ENCODE peak calls at places on chromosomes 4 and X, in six cellular contexts. S is sigmoid colon; T is NB4; V is lung; K is CD8-positive, alpha-beta T cell; N is Peyer's patch. E is an unnamed sample.

GRCh38 chrX:111779582-111779981 is 96.4 kb upstream of the TRPC5OS start:
- DNase-seq in S (no peak), T (peak; percentile 59), V (no peak), K (no peak), N (no peak), E (no peak)

GRCh38 chr4:118388621-118389020 is 35.8 kb upstream of the PRSS12 start:
- DNase-seq in S (no peak), T (no peak), V (no peak), K (no peak), N (no peak), E (no peak)

GRCh38 chr4:30722916-30723270 is 2.7 kb downstream of the PCDH7 start:
- DNase-seq in S (no peak), T (no peak), V (no peak), K (no peak), N (no peak), E (no peak)

GRCh38 chr4:73721419-73721818 is 18.9 kb upstream of the CXCL8 start:
- DNase-seq in S (no peak), T (peak; percentile 66), V (no peak), K (no peak), N (no peak), E (no peak)

GRCh38 chr4:139607302-139608060 is 51.5 kb upstream of the SETD7 start:
- DNase-seq in S (no peak), T (no peak), V (no peak), K (no peak), N (no peak), E (no peak)

GRCh38 chrX:154541896-154542722 is 4.5 kb downstream of the G6PD start:
- DNase-seq in S (peak; percentile 88), T (peak; percentile 91), V (peak; percentile 79), K (peak; percentile 58), N (peak; percentile 34), E (no peak)

GRCh38 chrX:76643590-76643989 is 216.1 kb downstream of the MAGEE1 start:
- DNase-seq in S (no peak), T (no peak), V (no peak), K (no peak), N (no peak), E (no peak)

GRCh38 chrX:72131317-72132294 is at the start of gene RTL5:
- DNase-seq in S (peak; percentile 97), T (peak; percentile 75), V (peak; percentile 87), K (peak; percentile 70), N (peak; percentile 60), E (no peak)

GRCh38 chr4:110622841-110623709 is at the start of gene PITX2:
- DNase-seq in S (peak; percentile 70), T (no peak), V (peak; percentile 53), K (no peak), N (no peak), E (peak; percentile 86)

GRCh38 chr4:62126064-62126732 is 926.1 kb downstream of the ADGRL3 start:
- DNase-seq in S (no peak), T (no peak), V (no peak), K (no peak), N (no peak), E (no peak)

GRCh38 chr4:184118516-184118915 is 99.2 kb downstream of the ENPP6 start:
- DNase-seq in S (no peak), T (no peak), V (peak; percentile 21), K (no peak), N (no peak), E (no peak)

GRCh38 chrX:13716905-13717304 is 17.5 kb downstream of the TRAPPC2 start:
- DNase-seq in S (no peak), T (no peak), V (no peak), K (no peak), N (peak; percentile 54), E (no peak)

GRCh38 chrX:150405006-150405405 is 41.9 kb downstream of the MAMLD1 start:
- DNase-seq in S (no peak), T (no peak), V (no peak), K (no peak), N (no peak), E (no peak)

GRCh38 chr4:10053635-10054453 is 32.5 kb upstream of the SLC2A9 start:
- DNase-seq in S (no peak), T (no peak), V (no peak), K (peak; percentile 35), N (no peak), E (no peak)
- H3K4me3 ChIP-seq in S (no peak overlapping the region), T (no peak overlapping the region), V (no peak overlapping the region), K (no peak overlapping the region), N (no peak overlapping the region), E (no peak overlapping the region)

DNA sequence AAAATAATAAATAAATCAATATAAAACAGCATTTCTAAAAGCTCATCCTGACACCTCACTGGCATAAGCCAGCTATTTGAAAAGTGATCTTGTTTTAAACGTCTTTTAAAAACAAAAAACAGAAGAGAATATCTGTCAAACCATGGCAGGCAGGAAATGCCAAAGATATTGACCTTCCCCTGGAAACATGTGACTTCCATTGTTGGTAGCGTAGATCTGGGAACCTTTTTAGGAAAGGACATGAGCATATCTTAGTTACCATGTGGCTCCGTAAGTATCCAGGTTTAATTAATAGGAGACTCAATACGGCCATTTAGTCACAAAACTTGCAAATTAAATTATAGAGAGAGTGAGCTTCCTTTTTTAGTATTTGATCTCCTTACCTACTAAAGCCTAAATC is 83.0 kb upstream of the KLHL4 start:
- DNase-seq in S (no peak), T (no peak), V (no peak), K (no peak), N (no peak), E (no peak)
- TF ChIP-seq CTCF in S (no peak), T (no peak), V (no peak), K (no peak), N (no peak), E (no peak)

GRCh38 chr4:98262431-98262830 is 1.2 kb downstream of the RAP1GDS1 start:
- DNase-seq in S (no peak), T (peak; percentile 49), V (no peak), K (no peak), N (no peak), E (no peak)
- H3K4me3 ChIP-seq in S (peak overlapping the region; percentile 68), T (peak overlapping the region; percentile 85), V (no peak overlapping the region), K (peak overlapping the region; percentile 80), N (peak overlapping the region; percentile 84), E (peak overlapping the region; percentile 82)

DNA sequence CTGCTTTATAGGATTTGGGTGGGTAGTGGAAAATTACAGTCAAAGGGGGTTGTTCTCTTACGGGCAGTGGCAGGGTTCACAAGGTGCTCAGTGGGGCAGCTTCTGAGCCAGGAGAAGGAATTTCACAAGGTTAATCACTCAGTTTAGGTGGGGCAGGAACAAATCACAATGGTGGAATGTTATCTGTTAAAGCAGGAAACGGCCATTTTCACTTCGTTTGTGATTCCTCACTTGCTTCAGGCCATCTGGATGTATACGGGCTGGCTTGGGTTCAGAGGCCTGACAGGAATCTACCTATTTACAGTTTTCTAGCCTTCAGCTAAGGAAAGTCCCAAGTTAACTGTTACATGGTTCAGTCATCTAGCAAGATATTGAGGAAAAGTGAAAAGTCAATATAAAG is 1003.5 kb downstream of the STPG2 start:
- DNase-seq in S (no peak), T (no peak), V (no peak), K (no peak), N (no peak), E (no peak)
- TF ChIP-seq CTCF in S (no peak), T (no peak), V (no peak), K (no peak), N (no peak), E (no peak)

GRCh38 chrX:103758555-103758954 is 18.1 kb upstream of the PLP1 start:
- DNase-seq in S (no peak), T (no peak), V (no peak), K (no peak), N (no peak), E (no peak)
- H3K4me3 ChIP-seq in S (no peak overlapping the region), T (no peak overlapping the region), V (no peak overlapping the region), K (no peak overlapping the region), N (no peak overlapping the region), E (no peak overlapping the region)

E was measured in RWPE2.